ENCODE peak calls at places on chromosomes 5 and 9, in four cellular contexts. One of them, this sample, is unnamed.

GRCh38 chr9:129317179-129318011 is 139.3 kb upstream of the IER5L start:
- DNase-seq in H1: peak; percentile 43
- DNase-seq in GM12878: no peak
- DNase-seq in K562: no peak
- DNase-seq in this sample: peak; percentile 69

GRCh38 chr5:133777951-133778350 is 165.6 kb upstream of the FSTL4 start:
- DNase-seq in H1: no peak
- DNase-seq in GM12878: no peak
- DNase-seq in K562: no peak
- DNase-seq in this sample: no peak

GRCh38 chr9:6766606-6767005 is 8.8 kb downstream of the KDM4C start:
- DNase-seq in H1: no peak
- DNase-seq in GM12878: no peak
- DNase-seq in K562: no peak
- DNase-seq in this sample: no peak

GRCh38 chr9:73270967-73271722 is 119.5 kb downstream of the ANXA1 start:
- DNase-seq in H1: no peak
- DNase-seq in GM12878: no peak
- DNase-seq in K562: no peak
- DNase-seq in this sample: peak; percentile 75

GRCh38 chr9:124784503-124784902 is 7.6 kb downstream of the OLFML2A start:
- DNase-seq in H1: no peak
- DNase-seq in GM12878: no peak
- DNase-seq in K562: no peak
- DNase-seq in this sample: no peak

GRCh38 chr9:100440071-100440470 is 13.1 kb downstream of the MSANTD3 start:
- DNase-seq in H1: no peak
- DNase-seq in GM12878: no peak
- DNase-seq in K562: no peak
- DNase-seq in this sample: no peak

GRCh38 chr9:131701789-131702337 is 38.0 kb downstream of the RAPGEF1 start:
- DNase-seq in H1: no peak
- DNase-seq in GM12878: no peak
- DNase-seq in K562: no peak
- DNase-seq in this sample: no peak

GRCh38 chr5:168076561-168076991 is 214.9 kb upstream of the WWC1 start:
- DNase-seq in H1: peak; percentile 84
- DNase-seq in GM12878: no peak
- DNase-seq in K562: no peak
- DNase-seq in this sample: peak; percentile 16

GRCh38 chr9:87771251-87772006 is 45.5 kb downstream of the CTSL start:
- DNase-seq in H1: peak; percentile 80
- DNase-seq in GM12878: no peak
- DNase-seq in K562: no peak
- DNase-seq in this sample: no peak

GRCh38 chr9:132513416-132513815 is 69.0 kb upstream of the BARHL1 start:
- DNase-seq in H1: no peak
- DNase-seq in GM12878: no peak
- DNase-seq in K562: no peak
- DNase-seq in this sample: no peak

GRCh38 chr5:173538018-173538417 is 78.4 kb downstream of the BOD1 start:
- DNase-seq in H1: no peak
- DNase-seq in GM12878: no peak
- DNase-seq in K562: no peak
- DNase-seq in this sample: no peak

GRCh38 chr5:134503088-134503936 is 22.2 kb upstream of the JADE2 start:
- DNase-seq in H1: peak; percentile 59
- DNase-seq in GM12878: peak; percentile 53
- DNase-seq in K562: peak; percentile 38
- DNase-seq in this sample: peak; percentile 93

GRCh38 chr5:103120607-103121200 is 603 bp downstream of the PPIP5K2 start:
- DNase-seq in H1: no peak
- DNase-seq in GM12878: no peak
- DNase-seq in K562: peak; percentile 14
- DNase-seq in this sample: peak; percentile 1

GRCh38 chr5:113293068-113293571 is 141.7 kb downstream of the TSSK1B start:
- DNase-seq in H1: peak; percentile 58
- DNase-seq in GM12878: no peak
- DNase-seq in K562: no peak
- DNase-seq in this sample: no peak

GRCh38 chr9:95605087-95605486 is 88.3 kb upstream of the PTCH1 start:
- DNase-seq in H1: no peak
- DNase-seq in GM12878: no peak
- DNase-seq in K562: no peak
- DNase-seq in this sample: no peak

GRCh38 chr5:43191740-43192557 is at the start of gene NIM1K:
- DNase-seq in H1: peak; percentile 84
- DNase-seq in GM12878: no peak
- DNase-seq in K562: no peak
- DNase-seq in this sample: peak; percentile 58

GRCh38 chr9:107768224-107768623 is 278.7 kb upstream of the KLF4 start:
- DNase-seq in H1: no peak
- DNase-seq in GM12878: no peak
- DNase-seq in K562: no peak
- DNase-seq in this sample: no peak

GRCh38 chr5:95621839-95622629 is 2.1 kb downstream of the GPR150 start:
- DNase-seq in H1: no peak
- DNase-seq in GM12878: no peak
- DNase-seq in K562: no peak
- DNase-seq in this sample: no peak

GRCh38 chr5:124519396-124519795 is 227.0 kb downstream of the ZNF608 start:
- DNase-seq in H1: no peak
- DNase-seq in GM12878: peak; percentile 33
- DNase-seq in K562: no peak
- DNase-seq in this sample: no peak

GRCh38 chr9:85013703-85014102 is 344.2 kb downstream of the NTRK2 start:
- DNase-seq in H1: no peak
- DNase-seq in GM12878: no peak
- DNase-seq in K562: no peak
- DNase-seq in this sample: peak; percentile 58

GRCh38 chr9:137482094-137482781 is 23.1 kb upstream of the NSMF start:
- DNase-seq in H1: no peak
- DNase-seq in GM12878: peak; percentile 8
- DNase-seq in K562: peak; percentile 73
- DNase-seq in this sample: peak; percentile 31

GRCh38 chr9:89496645-89497044 is 1.3 kb downstream of the SEMA4D start:
- DNase-seq in H1: no peak
- DNase-seq in GM12878: no peak
- DNase-seq in K562: no peak
- DNase-seq in this sample: no peak

GRCh38 chr9:124017929-124018730 is 6.6 kb downstream of the LHX2 start:
- DNase-seq in H1: peak; percentile 81
- DNase-seq in GM12878: no peak
- DNase-seq in K562: no peak
- DNase-seq in this sample: no peak

GRCh38 chr9:127976498-127976897 is 4.3 kb downstream of the EEIG1 start:
- DNase-seq in H1: no peak
- DNase-seq in GM12878: no peak
- DNase-seq in K562: no peak
- DNase-seq in this sample: no peak

GRCh38 chr5:168568738-168569137 is 10.4 kb downstream of the PANK3 start:
- DNase-seq in H1: no peak
- DNase-seq in GM12878: no peak
- DNase-seq in K562: no peak
- DNase-seq in this sample: no peak

GRCh38 chr5:150323819-150324218 is 21.1 kb upstream of the ARSI start:
- DNase-seq in H1: no peak
- DNase-seq in GM12878: no peak
- DNase-seq in K562: no peak
- DNase-seq in this sample: no peak

GRCh38 chr5:15105799-15106393 is 234.3 kb upstream of the ANKH start:
- DNase-seq in H1: peak; percentile 67
- DNase-seq in GM12878: no peak
- DNase-seq in K562: peak; percentile 60
- DNase-seq in this sample: peak; percentile 36

GRCh38 chr5:119336846-119337564 is 18.8 kb upstream of the TNFAIP8 start:
- DNase-seq in H1: no peak
- DNase-seq in GM12878: no peak
- DNase-seq in K562: no peak
- DNase-seq in this sample: no peak

GRCh38 chr9:115944166-115944948 is 209.2 kb upstream of the PAPPA start:
- DNase-seq in H1: no peak
- DNase-seq in GM12878: no peak
- DNase-seq in K562: no peak
- DNase-seq in this sample: peak; percentile 99

GRCh38 chr5:65127181-65127901 is 354.4 kb downstream of the ADAMTS6 start:
- DNase-seq in H1: peak; percentile 11
- DNase-seq in GM12878: no peak
- DNase-seq in K562: no peak
- DNase-seq in this sample: no peak

GRCh38 chr5:65926893-65927292 is 518 bp downstream of the ERBIN start:
- DNase-seq in H1: no peak
- DNase-seq in GM12878: no peak
- DNase-seq in K562: no peak
- DNase-seq in this sample: no peak

GRCh38 chr9:68981825-68982224 is 32.1 kb downstream of the PRKACG start:
- DNase-seq in H1: no peak
- DNase-seq in GM12878: peak; percentile 83
- DNase-seq in K562: no peak
- DNase-seq in this sample: no peak

GRCh38 chr9:6215562-6215961 is at the start of gene IL33:
- DNase-seq in H1: no peak
- DNase-seq in GM12878: no peak
- DNase-seq in K562: no peak
- DNase-seq in this sample: no peak

GRCh38 chr5:149372041-149372805 is 6.9 kb downstream of the IL17B start:
- DNase-seq in H1: no peak
- DNase-seq in GM12878: no peak
- DNase-seq in K562: no peak
- DNase-seq in this sample: no peak

GRCh38 chr5:54895816-54896341 is 89.5 kb downstream of the ESM1 start:
- DNase-seq in H1: no peak
- DNase-seq in GM12878: no peak
- DNase-seq in K562: no peak
- DNase-seq in this sample: peak; percentile 28

GRCh38 chr5:86880785-86881492 is 263.2 kb downstream of the COX7C start:
- DNase-seq in H1: peak; percentile 55
- DNase-seq in GM12878: peak; percentile 12
- DNase-seq in K562: peak; percentile 23
- DNase-seq in this sample: peak; percentile 84

GRCh38 chr5:28580616-28581015 is 1542.2 kb upstream of the CDH9 start:
- DNase-seq in H1: no peak
- DNase-seq in GM12878: no peak
- DNase-seq in K562: no peak
- DNase-seq in this sample: no peak

GRCh38 chr9:18492612-18493011 is 18.7 kb downstream of the ADAMTSL1 start:
- DNase-seq in H1: no peak
- DNase-seq in GM12878: no peak
- DNase-seq in K562: no peak
- DNase-seq in this sample: no peak
- TF ChIP-seq KDM1A in H1: no peak
- TF ChIP-seq KDM1A in GM12878: no peak
- TF ChIP-seq KDM1A in K562: no peak
- TF ChIP-seq KDM1A in this sample: no peak

DNA sequence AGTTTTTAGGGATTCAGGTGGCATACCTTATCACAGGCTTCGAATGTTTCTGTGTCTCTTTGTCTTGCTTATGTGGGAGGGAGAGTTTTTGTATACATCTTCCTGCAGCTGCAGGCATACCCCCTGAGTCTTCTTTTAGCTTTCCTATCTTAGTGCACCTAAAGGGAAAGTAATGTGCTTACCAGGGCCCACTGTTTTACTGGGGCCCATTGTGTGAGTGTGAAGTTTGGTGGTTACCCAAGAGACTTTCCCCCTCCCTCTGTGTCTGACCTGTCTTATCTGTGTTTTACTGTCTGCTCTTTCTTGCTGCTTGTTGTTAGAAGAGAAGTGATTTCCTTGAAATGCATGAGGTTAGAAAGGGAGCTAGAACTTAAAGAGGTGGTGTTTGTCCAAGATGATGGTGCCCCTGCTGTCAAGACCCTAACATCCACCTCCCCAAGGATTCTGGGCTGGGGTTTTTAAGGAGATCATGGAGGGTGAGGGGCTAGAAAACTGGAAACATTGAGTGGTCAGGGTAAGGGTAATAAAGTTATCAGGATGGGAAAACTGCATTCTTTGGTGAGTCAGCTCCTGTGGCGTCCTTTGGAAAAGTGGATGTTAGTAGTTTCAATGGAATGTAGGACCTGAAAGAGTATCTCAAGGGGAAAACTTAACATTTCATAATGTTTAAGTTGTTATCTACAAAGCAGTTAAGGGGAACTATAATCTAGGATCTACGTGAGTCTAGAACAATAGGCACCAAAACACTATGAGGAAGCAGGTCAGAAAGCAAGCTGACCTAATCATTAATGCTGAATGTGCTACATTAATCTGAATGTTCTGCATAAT is 583.5 kb upstream of the TUSC1 start:
- DNase-seq in H1: no peak
- DNase-seq in GM12878: no peak
- DNase-seq in K562: no peak
- DNase-seq in this sample: no peak
- TF ChIP-seq EP300 in H1: no peak
- TF ChIP-seq EP300 in GM12878: no peak
- TF ChIP-seq EP300 in K562: no peak
- TF ChIP-seq EP300 in this sample: no peak

GRCh38 chr5:8721536-8721935 is 824.3 kb downstream of the SEMA5A start:
- DNase-seq in H1: no peak
- DNase-seq in GM12878: no peak
- DNase-seq in K562: no peak
- DNase-seq in this sample: no peak

GRCh38 chr5:8714197-8714596 is 831.7 kb downstream of the SEMA5A start:
- DNase-seq in H1: no peak
- DNase-seq in GM12878: no peak
- DNase-seq in K562: no peak
- DNase-seq in this sample: no peak

GRCh38 chr5:8720476-8720875 is 825.4 kb downstream of the SEMA5A start:
- DNase-seq in H1: no peak
- DNase-seq in GM12878: no peak
- DNase-seq in K562: no peak
- DNase-seq in this sample: no peak

GRCh38 chr5:8719797-8720196 is 826.1 kb downstream of the SEMA5A start:
- DNase-seq in H1: no peak
- DNase-seq in GM12878: no peak
- DNase-seq in K562: no peak
- DNase-seq in this sample: no peak
- TF ChIP-seq ATF2 in H1: no peak
- TF ChIP-seq ATF2 in GM12878: no peak
- TF ChIP-seq ATF2 in K562: no peak
- TF ChIP-seq ATF2 in this sample: no peak

GRCh38 chr5:69224520-69224919 is 10.2 kb upstream of the CDK7 start:
- DNase-seq in H1: no peak
- DNase-seq in GM12878: no peak
- DNase-seq in K562: no peak
- DNase-seq in this sample: no peak
- TF ChIP-seq KDM1A in H1: no peak
- TF ChIP-seq KDM1A in GM12878: no peak
- TF ChIP-seq KDM1A in K562: no peak
- TF ChIP-seq KDM1A in this sample: no peak

GRCh38 chr5:180026725-180027448 is 44.7 kb downstream of the RNF130 start:
- DNase-seq in H1: no peak
- DNase-seq in GM12878: no peak
- DNase-seq in K562: no peak
- DNase-seq in this sample: no peak
- TF ChIP-seq EP300 in H1: no peak
- TF ChIP-seq EP300 in GM12878: no peak
- TF ChIP-seq EP300 in K562: no peak
- TF ChIP-seq EP300 in this sample: no peak